ENCODE peak calls at places on chromosomes 12 and 14, in eight cellular contexts. X is sigmoid colon, U is GM23338, R is right cardiac atrium, L is SK-N-SH, T is breast epithelium, N is psoas muscle, J is right lobe of liver. I is an unnamed sample.

GRCh38 chr12:44287545-44287944 is 451.7 kb downstream of the TMEM117 start:
- DNase-seq in R (no peak), L (no peak), U (no peak), N (no peak), X (no peak), T (no peak), J (no peak), I (no peak)

GRCh38 chr12:113329022-113329790 is 5.7 kb downstream of the SLC8B1 start:
- DNase-seq in N (no peak), T (no peak), X (no peak), J (no peak), R (no peak), U (no peak), L (no peak), I (no peak)

GRCh38 chr12:68080577-68080976 is 79.0 kb downstream of the IFNG start:
- DNase-seq in X (no peak), T (no peak), N (no peak), L (no peak), R (no peak), J (no peak), U (peak; percentile 67), I (no peak)

GRCh38 chr14:71319646-71320045 is 412.4 kb downstream of the PCNX1 start:
- DNase-seq in N (no peak), T (no peak), U (peak; percentile 26), L (peak; percentile 22), R (no peak), X (no peak), J (no peak), I (no peak)

GRCh38 chr12:57850924-57851323 is 4.4 kb upstream of the CTDSP2 start:
- DNase-seq in T (no peak), L (peak; percentile 61), X (no peak), N (no peak), R (no peak), J (no peak), U (peak; percentile 64), I (no peak)

GRCh38 chr12:118052324-118053070 is 8.5 kb downstream of the WSB2 start:
- DNase-seq in T (peak; percentile 63), X (peak; percentile 88), J (peak; percentile 73), U (peak; percentile 4), N (peak; percentile 79), R (peak; percentile 87), L (no peak), I (no peak)

GRCh38 chr14:104851896-104852663 is 13.0 kb upstream of the CEP170B start:
- DNase-seq in L (peak; percentile 17), N (no peak), T (peak; percentile 27), J (no peak), R (peak; percentile 28), U (peak; percentile 23), X (no peak), I (no peak)

GRCh38 chr14:58865520-58866281 is 227.9 kb downstream of the DACT1 start:
- DNase-seq in R (no peak), U (no peak), T (no peak), X (no peak), L (peak; percentile 25), N (no peak), J (no peak), I (no peak)

GRCh38 chr14:32244404-32244803 is 41.3 kb upstream of the RNU6-8 start:
- DNase-seq in J (no peak), L (no peak), N (no peak), R (no peak), T (no peak), X (no peak), U (peak; percentile 1), I (no peak)

GRCh38 chr12:6925239-6925542 is 2.6 kb upstream of the ATN1 start:
- DNase-seq in N (no peak), J (no peak), T (no peak), L (no peak), R (no peak), X (no peak), U (no peak), I (no peak)

GRCh38 chr14:81594012-81594411 is 60.4 kb upstream of the SEL1L start:
- DNase-seq in R (peak; percentile 69), X (peak; percentile 65), N (no peak), T (no peak), J (no peak), L (no peak), U (no peak), I (no peak)

GRCh38 chr12:94151577-94151976 is 3.2 kb downstream of the PLXNC1 start:
- DNase-seq in X (no peak), U (no peak), R (no peak), L (no peak), T (no peak), J (no peak), N (no peak), I (no peak)

GRCh38 chr12:64780220-64780530 is 21.0 kb upstream of the GNS start:
- DNase-seq in L (no peak), J (no peak), T (no peak), R (no peak), U (no peak), X (no peak), N (no peak), I (no peak)

GRCh38 chr12:88624911-88625310 is 44.6 kb upstream of the KITLG start:
- DNase-seq in J (no peak), X (no peak), T (no peak), N (no peak), R (no peak), U (no peak), L (no peak), I (no peak)

GRCh38 chr12:77943466-77943865 is 112.8 kb downstream of the NAV3 start:
- DNase-seq in R (no peak), T (no peak), L (no peak), U (no peak), N (no peak), X (no peak), J (no peak), I (no peak)

GRCh38 chr12:12482150-12482761 is 80.4 kb downstream of the DUSP16 start:
- DNase-seq in T (no peak), U (no peak), L (no peak), J (no peak), R (no peak), X (no peak), N (no peak), I (no peak)

GRCh38 chr12:92440072-92440471 is 262.7 kb upstream of the PLEKHG7 start:
- DNase-seq in U (no peak), N (no peak), J (no peak), X (no peak), L (no peak), T (no peak), R (no peak), I (no peak)

GRCh38 chr14:103315368-103315911 is 18.6 kb upstream of the EIF5 start:
- DNase-seq in N (peak; percentile 67), X (no peak), J (peak; percentile 83), R (peak; percentile 74), U (no peak), L (no peak), T (no peak), I (no peak)

GRCh38 chr14:99321236-99321925 is 49.4 kb upstream of the BCL11B start:
- DNase-seq in N (no peak), T (no peak), L (no peak), R (no peak), X (no peak), J (no peak), U (no peak), I (no peak)

GRCh38 chr12:124861492-124861891 is 2.2 kb downstream of the SCARB1 start:
- DNase-seq in U (peak; percentile 40), J (peak; percentile 60), R (peak; percentile 95), N (no peak), L (no peak), T (peak; percentile 64), X (peak; percentile 80), I (peak; percentile 78)

GRCh38 chr12:132305991-132306884 is 23.2 kb downstream of the GALNT9 start:
- DNase-seq in X (peak; percentile 48), J (no peak), L (no peak), U (no peak), N (peak; percentile 9), T (no peak), R (peak; percentile 40), I (no peak)

GRCh38 chr14:72618424-72618823 is 275.5 kb downstream of the DPF3 start:
- DNase-seq in J (no peak), X (no peak), T (no peak), N (no peak), U (no peak), R (no peak), L (no peak), I (no peak)

GRCh38 chr12:18683603-18684002 is 54.2 kb downstream of the PLCZ1 start:
- DNase-seq in R (no peak), L (no peak), X (no peak), T (no peak), U (no peak), N (no peak), J (no peak), I (no peak)

GRCh38 chr12:70794131-70794530 is 126.4 kb downstream of the PTPRR start:
- DNase-seq in T (no peak), R (no peak), L (no peak), J (no peak), N (no peak), U (no peak), X (no peak), I (no peak)

GRCh38 chr12:132535046-132535445 is 45.1 kb downstream of the FBRSL1 start:
- DNase-seq in X (no peak), U (no peak), L (no peak), J (no peak), N (no peak), R (no peak), T (no peak), I (no peak)

GRCh38 chr12:105741786-105742566 is 396.8 kb downstream of the NUAK1 start:
- DNase-seq in N (no peak), R (peak; percentile 43), J (no peak), U (no peak), X (no peak), T (no peak), L (no peak), I (no peak)
- H3K27ac ChIP-seq in N (peak overlapping the region; percentile 43), R (peak overlapping the region; percentile 80), J (no peak overlapping the region), U (no peak overlapping the region), X (peak overlapping the region; percentile 12), T (peak overlapping the region; percentile 5), L (peak overlapping the region; percentile 41), I (no peak overlapping the region)

DNA sequence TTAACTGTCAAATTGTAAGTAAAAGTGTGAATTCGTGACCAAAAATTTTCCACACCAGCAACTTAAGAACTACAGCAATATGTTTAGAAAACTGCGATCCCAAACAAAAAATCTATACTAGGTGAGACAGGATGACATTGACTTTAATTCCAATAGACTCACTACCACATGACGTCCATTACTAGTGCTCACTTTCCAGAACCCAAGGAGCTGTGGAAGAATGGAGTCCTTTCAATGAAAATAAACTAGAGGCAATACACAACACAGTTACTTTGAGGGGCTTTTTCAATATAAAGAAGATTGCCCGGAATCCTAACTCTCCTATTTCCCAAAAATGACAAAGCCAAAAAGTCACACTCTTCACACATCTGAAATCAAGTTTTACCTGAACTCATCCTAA is 1.4 kb downstream of the EPS8 start:
- DNase-seq in T (no peak), N (no peak), U (no peak), J (no peak), R (no peak), L (no peak), X (no peak), I (no peak)
- H3K27ac ChIP-seq in T (peak overlapping the region; percentile 95), N (peak overlapping the region; percentile 88), U (no peak overlapping the region), J (peak overlapping the region; percentile 90), R (no peak overlapping the region), L (peak overlapping the region; percentile 79), X (peak overlapping the region; percentile 94), I (peak overlapping the region; percentile 20)

GRCh38 chr12:121325922-121326396 is 26.3 kb downstream of the ANAPC5 start:
- DNase-seq in J (no peak), R (no peak), U (no peak), L (no peak), N (no peak), X (no peak), T (no peak), I (no peak)
- H3K27ac ChIP-seq in J (no peak overlapping the region), R (no peak overlapping the region), U (no peak overlapping the region), L (no peak overlapping the region), N (no peak overlapping the region), X (no peak overlapping the region), T (no peak overlapping the region), I (peak overlapping the region; percentile 60)

GRCh38 chr14:77965919-77966435 is 166.1 kb downstream of the ADCK1 start:
- DNase-seq in U (peak; percentile 77), T (no peak), N (no peak), L (peak; percentile 80), R (peak; percentile 59), J (peak; percentile 33), X (no peak), I (no peak)
- H3K27ac ChIP-seq in U (no peak overlapping the region), T (no peak overlapping the region), N (no peak overlapping the region), L (no peak overlapping the region), R (no peak overlapping the region), J (no peak overlapping the region), X (no peak overlapping the region), I (no peak overlapping the region)